ENCODE peak calls at places on chromosomes 4 and X, in seven cellular contexts. N is choroid plexus epithelial cell, J is activated B cell treated with CpG ODN at 0.5 μM for 24 hours, M is AG04449, G is natural killer cell, H is Calu3, S is glutamatergic neuron. O is an unnamed sample.

GRCh38 chrX:56794831-56795230 is 65.8 kb downstream of the NBDY start:
- DNase-seq in J (no peak), N (no peak), H (no peak), M (no peak), S (no peak), G (no peak), O (no peak)

GRCh38 chr4:22508376-22508775 is 7.5 kb downstream of the ADGRA3 start:
- DNase-seq in S (no peak), M (no peak), G (no peak), J (no peak), H (no peak), N (peak; percentile 72), O (no peak)

GRCh38 chr4:77126844-77127614 is 30.0 kb upstream of the CCNG2 start:
- DNase-seq in M (no peak), S (no peak), N (no peak), G (no peak), H (no peak), J (no peak), O (no peak)

GRCh38 chr4:10335050-10335449 is 122.2 kb downstream of the ZNF518B start:
- DNase-seq in S (no peak), M (no peak), G (no peak), H (no peak), N (no peak), J (no peak), O (no peak)

GRCh38 chrX:101813200-101813599 is 118.6 kb downstream of the ZMAT1 start:
- DNase-seq in S (no peak), M (no peak), N (no peak), H (no peak), G (no peak), J (no peak), O (no peak)

GRCh38 chrX:2701600-2701999 is 10.5 kb downstream of the CD99 start:
- DNase-seq in J (no peak), S (no peak), G (no peak), N (no peak), H (no peak), M (no peak), O (no peak)

GRCh38 chr4:15934259-15934658 is 4.3 kb downstream of the FGFBP1 start:
- DNase-seq in G (no peak), J (no peak), S (no peak), N (no peak), M (no peak), H (no peak), O (no peak)

GRCh38 chrX:67544281-67544680 is 460 bp downstream of the AR start:
- DNase-seq in H (no peak), S (peak; percentile 26), M (no peak), J (no peak), G (no peak), N (no peak), O (no peak)

GRCh38 chr4:24771241-24771640 is 24.1 kb upstream of the SOD3 start:
- DNase-seq in N (no peak), G (no peak), J (no peak), M (no peak), H (no peak), S (no peak), O (no peak)

GRCh38 chrX:20545538-20545937 is 278.8 kb upstream of the RPS6KA3 start:
- DNase-seq in S (no peak), M (no peak), N (peak; percentile 44), H (no peak), G (no peak), J (no peak), O (no peak)

GRCh38 chrX:68917799-68918198 is 89.0 kb downstream of the EFNB1 start:
- DNase-seq in S (no peak), G (no peak), M (no peak), H (no peak), J (no peak), N (no peak), O (no peak)

GRCh38 chrX:3545901-3546300 is 167.5 kb downstream of the PRKX start:
- DNase-seq in S (no peak), J (no peak), H (no peak), G (no peak), N (no peak), M (no peak), O (no peak)

GRCh38 chr4:16110906-16111305 is 27.1 kb upstream of the PROM1 start:
- DNase-seq in H (no peak), G (no peak), N (no peak), J (no peak), M (no peak), S (no peak), O (no peak)

GRCh38 chr4:184345573-184345922 is 127.9 kb upstream of the ENPP6 start:
- DNase-seq in G (no peak), J (no peak), S (peak; percentile 30), N (no peak), H (no peak), M (no peak), O (no peak)

GRCh38 chrX:49754238-49754857 is 58.6 kb upstream of the PAGE1 start:
- DNase-seq in S (peak; percentile 64), H (peak; percentile 36), J (no peak), N (peak; percentile 63), G (no peak), M (no peak), O (no peak)

GRCh38 chr4:46508216-46508615 is 118.3 kb upstream of the GABRA2 start:
- DNase-seq in S (no peak), J (no peak), G (no peak), N (peak; percentile 3), H (no peak), M (no peak), O (no peak)

GRCh38 chr4:78220283-78220682 is 163.2 kb downstream of the FRAS1 start:
- DNase-seq in G (no peak), H (no peak), S (no peak), M (no peak), N (no peak), J (no peak), O (no peak)

GRCh38 chr4:155543126-155543765 is 123.4 kb upstream of the GUCY1A1 start:
- DNase-seq in M (no peak), N (no peak), H (no peak), G (no peak), J (no peak), S (no peak), O (no peak)

GRCh38 chr4:40055379-40055872 is 1.2 kb upstream of the N4BP2 start:
- DNase-seq in S (no peak), M (no peak), H (no peak), G (no peak), N (peak; percentile 67), J (no peak), O (no peak)

GRCh38 chrX:12372111-12372510 is 233.8 kb downstream of the FRMPD4 start:
- DNase-seq in J (no peak), N (no peak), G (no peak), S (no peak), H (no peak), M (peak; percentile 3), O (no peak)

GRCh38 chr4:5050520-5050955 is 742 bp upstream of the STK32B start:
- DNase-seq in S (peak; percentile 83), H (peak; percentile 41), M (no peak), G (no peak), N (peak; percentile 86), J (no peak), O (peak; percentile 81)

GRCh38 chrX:100649550-100650356 is 5.8 kb downstream of the SRPX2 start:
- DNase-seq in H (peak; percentile 75), M (peak; percentile 72), J (no peak), S (no peak), N (peak; percentile 95), G (no peak), O (no peak)

GRCh38 chr4:152340818-152341217 is 195.1 kb downstream of the FBXW7 start:
- DNase-seq in S (no peak), J (no peak), H (no peak), N (no peak), M (no peak), G (no peak), O (no peak)

GRCh38 chr4:118683513-118683912 is 1.7 kb upstream of the METTL14 start:
- DNase-seq in H (no peak), M (no peak), N (peak; percentile 21), J (no peak), S (no peak), G (no peak), O (no peak)

GRCh38 chrX:77785746-77786548 is at the start of gene ATRX:
- DNase-seq in G (peak; percentile 68), J (peak; percentile 50), M (peak; percentile 7), S (peak; percentile 70), H (peak; percentile 72), N (peak; percentile 81), O (peak; percentile 74)

GRCh38 chrX:66676990-66677389 is 38.1 kb upstream of the EDA2R start:
- DNase-seq in S (no peak), N (peak; percentile 85), H (no peak), J (no peak), M (no peak), G (no peak), O (no peak)

GRCh38 chr4:71268156-71268555 is 70.7 kb upstream of the SLC4A4 start:
- DNase-seq in N (no peak), H (no peak), G (no peak), S (no peak), M (no peak), J (no peak), O (no peak)

GRCh38 chr4:34365891-34366290 is 1878.4 kb downstream of the ARAP2 start:
- DNase-seq in M (no peak), N (no peak), H (no peak), G (no peak), J (no peak), S (no peak), O (no peak)

GRCh38 chrX:106481341-106481740 is 130.4 kb upstream of the RADX start:
- DNase-seq in G (no peak), N (peak; percentile 59), S (no peak), H (peak; percentile 59), M (no peak), J (no peak), O (no peak)

GRCh38 chr4:10611673-10612072 is 72.9 kb downstream of the CLNK start:
- DNase-seq in M (no peak), G (no peak), H (peak; percentile 53), J (no peak), S (no peak), N (peak; percentile 88), O (no peak)

GRCh38 chr4:113747949-113748348 is 13.6 kb downstream of the CAMK2D start:
- DNase-seq in N (no peak), H (no peak), J (no peak), M (no peak), S (no peak), G (no peak), O (no peak)

GRCh38 chr4:114495471-114495928 is 103.1 kb upstream of the UGT8 start:
- DNase-seq in S (no peak), J (no peak), M (no peak), H (no peak), G (no peak), N (no peak), O (no peak)

GRCh38 chr4:76354517-76355473 is 48.3 kb downstream of the STBD1 start:
- DNase-seq in S (no peak), M (no peak), G (no peak), J (no peak), N (no peak), H (no peak), O (no peak)

GRCh38 chrX:25968920-25969319 is 169.2 kb upstream of the MAGEB18 start:
- DNase-seq in N (peak; percentile 7), S (peak; percentile 54), J (no peak), G (no peak), M (no peak), H (peak; percentile 26), O (no peak)

GRCh38 chrX:37922926-37923325 is 75.6 kb upstream of the DYNLT3 start:
- DNase-seq in G (no peak), S (no peak), M (no peak), H (no peak), J (no peak), N (peak; percentile 11), O (no peak)

GRCh38 chrX:373641-374471 is 12.9 kb downstream of the PPP2R3B start:
- DNase-seq in S (peak; percentile 61), M (no peak), H (peak; percentile 18), J (no peak), G (no peak), N (peak; percentile 31), O (no peak)

GRCh38 chr4:7769936-7770674 is 169.6 kb downstream of the AFAP1 start:
- DNase-seq in M (no peak), G (no peak), N (peak; percentile 60), J (no peak), S (no peak), H (peak; percentile 25), O (no peak)

GRCh38 chr4:152586668-152587067 is 50.8 kb upstream of the FBXW7 start:
- DNase-seq in S (no peak), M (no peak), H (no peak), J (no peak), N (no peak), G (no peak), O (no peak)